ENCODE peak calls at places on chromosomes 5 and 9, in five cellular contexts. K, J, H, M and G are unnamed samples. For H3K4me1, the result is how much of the 10 kb centered on the place peaks cover.

GRCh38 chr5:143031781-143032724 is 261.9 kb downstream of the ARHGAP26 start:
- DNase-seq in K (no peak), J (no peak), H (no peak), M (no peak), G (peak)

GRCh38 chr5:96112123-96112670 is 150.5 kb upstream of the ELL2 start:
- DNase-seq in K (no peak), J (no peak), H (no peak), M (no peak), G (no peak)

GRCh38 chr5:172370648-172371248 is 83.6 kb downstream of the SH3PXD2B start:
- DNase-seq in K (no peak), J (no peak), H (peak), M (peak), G (peak)

GRCh38 chr5:143679777-143680176 is 132.2 kb upstream of the HMHB1 start:
- DNase-seq in K (no peak), J (no peak), H (no peak), M (no peak), G (no peak)

GRCh38 chr5:95969646-95970358 is 8.2 kb upstream of the ELL2 start:
- DNase-seq in K (no peak), J (no peak), H (no peak), M (no peak), G (no peak)

GRCh38 chr5:87242242-87242641 is 25.4 kb upstream of the RASA1 start:
- DNase-seq in K (no peak), J (no peak), H (no peak), M (no peak), G (no peak)

GRCh38 chr9:130791279-130791894 is 43.7 kb upstream of the ABL1 start:
- DNase-seq in K (no peak), J (no peak), H (no peak), M (no peak), G (peak)

GRCh38 chr5:79436224-79436623 is 77.7 kb downstream of the HOMER1 start:
- DNase-seq in K (no peak), J (no peak), H (no peak), M (no peak), G (no peak)

GRCh38 chr5:115079934-115080623 is 89.6 kb downstream of the TRIM36 start:
- DNase-seq in K (no peak), J (no peak), H (no peak), M (no peak), G (no peak)

GRCh38 chr9:123848447-123849085 is 81.4 kb downstream of the DENND1A start:
- DNase-seq in K (no peak), J (no peak), H (no peak), M (no peak), G (no peak)

GRCh38 chr9:121319394-121319780 is 50.7 kb downstream of the STOM start:
- DNase-seq in K (no peak), J (no peak), H (no peak), M (no peak), G (no peak)
- H3K27ac ChIP-seq in K (no peak), J (peak), H (no peak), M (peak), G (no peak)

DNA sequence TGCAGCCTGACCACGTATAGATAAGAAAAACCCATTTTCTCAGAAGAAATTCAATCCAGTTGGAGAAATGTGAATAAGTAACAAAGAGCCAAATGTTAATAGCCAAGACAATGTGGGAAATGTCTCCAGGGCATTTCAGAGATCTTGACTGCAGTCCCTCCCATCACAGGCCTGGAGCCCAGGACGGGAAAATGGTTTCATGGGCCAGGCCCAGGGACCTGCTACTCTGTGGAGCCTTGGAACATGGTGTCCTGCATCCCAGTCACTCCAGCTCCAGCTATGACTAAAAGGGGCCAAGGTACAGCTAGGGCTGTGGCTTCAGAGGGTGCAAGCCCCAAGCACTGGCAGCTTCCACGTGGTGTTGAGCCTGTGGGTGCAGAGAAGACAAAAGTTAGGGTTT is 490.0 kb downstream of the CYLC2 start:
- DNase-seq in K (no peak), J (no peak), H (no peak), M (no peak), G (no peak)
- H3K4me1 ChIP-seq in K (under half), J (under half), H (under half), M (under half), G (under half)

GRCh38 chr5:120808606-120809005 is 344.5 kb downstream of the PRR16 start:
- DNase-seq in K (no peak), J (no peak), H (no peak), M (no peak), G (no peak)
- H3K27ac ChIP-seq in K (no peak), J (no peak), H (no peak), M (no peak), G (no peak)

GRCh38 chr9:125747765-125748510 is 765 bp downstream of the PBX3 start:
- DNase-seq in K (peak), J (no peak), H (peak), M (peak), G (peak)
- H3K4me1 ChIP-seq in K (under half), J (under half), H (under half), M (under half), G (under half)

DNA sequence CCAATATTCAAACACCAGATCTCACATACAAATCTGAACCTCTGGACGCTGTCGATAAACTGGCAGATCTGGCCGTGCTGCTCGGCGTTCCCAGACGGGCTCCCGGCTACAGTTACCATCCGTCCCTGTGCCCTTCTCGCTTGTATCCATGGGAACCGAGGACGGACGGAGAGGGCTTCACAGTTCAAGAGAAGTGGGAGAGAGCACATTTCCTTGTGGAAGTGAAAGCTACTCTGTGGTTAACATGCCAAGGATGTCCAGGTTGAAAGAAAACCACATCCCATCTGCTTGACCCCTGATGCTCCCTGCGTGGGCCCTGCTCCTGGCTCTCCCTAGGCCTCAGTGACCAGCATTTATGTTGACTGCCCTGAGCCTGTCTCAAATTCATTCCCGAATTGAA is 6.3 kb upstream of the DBN1 start:
- DNase-seq in K (no peak), J (no peak), H (no peak), M (no peak), G (no peak)
- H3K27ac ChIP-seq in K (no peak), J (peak), H (no peak), M (no peak), G (peak)

DNA sequence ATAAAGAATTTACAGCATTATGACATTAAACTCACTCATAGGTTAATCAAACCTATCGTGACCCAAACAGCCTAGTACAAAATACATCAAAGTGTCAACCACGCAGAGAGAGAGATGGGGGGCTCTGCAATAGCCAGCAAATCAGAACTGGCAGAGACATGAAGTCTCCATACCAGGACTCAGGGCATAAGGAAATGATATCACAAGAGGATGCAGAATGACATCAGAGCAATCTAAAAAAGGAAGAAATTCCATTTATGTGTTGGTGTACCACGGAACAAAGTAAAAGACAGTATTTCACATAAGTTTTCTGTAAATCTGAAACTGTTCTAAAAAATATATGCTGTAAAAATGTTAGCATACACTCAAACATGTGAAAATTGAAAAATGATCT is 24.6 kb downstream of the BICD2 start:
- DNase-seq in K (no peak), J (no peak), H (no peak), M (no peak), G (no peak)
- H3K4me1 ChIP-seq in K (under half), J (under half), H (under half), M (under half), G (under half)

GRCh38 chr9:24041294-24041693 is 215.3 kb upstream of the ELAVL2 start:
- DNase-seq in K (no peak), J (no peak), H (no peak), M (no peak), G (peak)

GRCh38 chr9:24036459-24036858 is 210.4 kb upstream of the ELAVL2 start:
- DNase-seq in K (no peak), J (no peak), H (no peak), M (no peak), G (no peak)

GRCh38 chr9:24035816-24036215 is 209.8 kb upstream of the ELAVL2 start:
- DNase-seq in K (no peak), J (no peak), H (no peak), M (no peak), G (no peak)
- H3K27ac ChIP-seq in K (no peak), J (no peak), H (no peak), M (no peak), G (no peak)

GRCh38 chr5:197892-198489 is 6.7 kb downstream of the LRRC14B start:
- DNase-seq in K (no peak), J (no peak), H (no peak), M (no peak), G (no peak)
- H3K4me1 ChIP-seq in K (under half), J (under half), H (under half), M (under half), G (under half)